ENCODE peak calls at places on chromosome 1, in eight cellular contexts. E is Ammon's horn; H is mucosa of gallbladder; B is T-cell; R is nephron progenitor cell; Z is naive thymus-derived CD8-positive, alpha-beta T cell; J is NCI-H1930; Y is substantia nigra. O is an unnamed sample.

GRCh38 chr1:171218661-171219060 is 29.6 kb upstream of the FMO1 start:
- DNase-seq in E (no peak), H (no peak), B (no peak), R (no peak), Z (no peak), J (no peak), Y (no peak), O (no peak)

GRCh38 chr1:7616076-7616833 is 154.8 kb upstream of the VAMP3 start:
- DNase-seq in E (no peak), H (peak), B (no peak), R (peak), Z (no peak), J (no peak), Y (no peak), O (peak)

GRCh38 chr1:182955596-182956588 is 2.9 kb upstream of the SHCBP1L start:
- DNase-seq in E (no peak), H (no peak), B (no peak), R (no peak), Z (no peak), J (no peak), Y (no peak), O (no peak)

GRCh38 chr1:17199267-17200044 is 5.5 kb upstream of the PADI1 start:
- DNase-seq in E (no peak), H (no peak), B (no peak), R (no peak), Z (no peak), J (no peak), Y (no peak), O (no peak)

GRCh38 chr1:59349101-59349500 is 52.2 kb downstream of the FGGY start:
- DNase-seq in E (no peak), H (no peak), B (no peak), R (no peak), Z (no peak), J (no peak), Y (no peak), O (no peak)

GRCh38 chr1:2231667-2232254 is 3.6 kb downstream of the SKI start:
- DNase-seq in E (peak), H (peak), B (peak), R (peak), Z (peak), J (no peak), Y (peak), O (peak)

GRCh38 chr1:6045110-6045502 is 582 bp upstream of the KCNAB2 start:
- DNase-seq in E (no peak), H (no peak), B (no peak), R (peak), Z (no peak), J (no peak), Y (no peak), O (no peak)

GRCh38 chr1:217078010-217078704 is 354.9 kb upstream of the ESRRG start:
- DNase-seq in E (peak), H (peak), B (no peak), R (no peak), Z (no peak), J (no peak), Y (no peak), O (no peak)

GRCh38 chr1:2108213-2108876 is 58.1 kb downstream of the PRKCZ start:
- DNase-seq in E (no peak), H (no peak), B (no peak), R (peak), Z (no peak), J (no peak), Y (peak), O (no peak)

GRCh38 chr1:10667815-10668214 is 128.6 kb downstream of the CASZ1 start:
- DNase-seq in E (no peak), H (no peak), B (no peak), R (no peak), Z (no peak), J (no peak), Y (no peak), O (no peak)

GRCh38 chr1:111747282-111747734 is 8.1 kb upstream of the INKA2 start:
- DNase-seq in E (peak), H (peak), B (peak), R (peak), Z (no peak), J (no peak), Y (no peak), O (no peak)

O was measured in ovary.